ENCODE peak calls at places on chromosomes 6 and 20, in eight cellular contexts. One of them, this sample, is unnamed. For H3K9me2, the result is how much of the 10 kb centered on the place peaks cover.

GRCh38 chr6:40535105-40535783 is 51.9 kb downstream of the LRFN2 start:
- DNase-seq in GM23338: no peak
- DNase-seq in OCI-LY7: no peak
- DNase-seq in PC-3: no peak
- DNase-seq in SK-N-SH: no peak
- DNase-seq in hepatocyte: no peak
- DNase-seq in GM23248: no peak
- DNase-seq in HCT116: no peak
- DNase-seq in this sample: peak

GRCh38 chr20:23663180-23663579 is 25.4 kb upstream of the CST3 start:
- DNase-seq in PC-3: no peak
- DNase-seq in HCT116: no peak
- DNase-seq in OCI-LY7: no peak
- DNase-seq in SK-N-SH: no peak
- DNase-seq in GM23338: no peak
- DNase-seq in hepatocyte: no peak
- DNase-seq in GM23248: no peak
- DNase-seq in this sample: no peak

GRCh38 chr6:87241304-87241703 is 81.1 kb upstream of the SMIM8 start:
- DNase-seq in hepatocyte: no peak
- DNase-seq in OCI-LY7: no peak
- DNase-seq in GM23338: peak
- DNase-seq in PC-3: no peak
- DNase-seq in HCT116: no peak
- DNase-seq in SK-N-SH: no peak
- DNase-seq in GM23248: peak
- DNase-seq in this sample: no peak

GRCh38 chr6:75201901-75202672 is 3.8 kb downstream of the COL12A1 start:
- DNase-seq in hepatocyte: peak
- DNase-seq in OCI-LY7: no peak
- DNase-seq in GM23338: peak
- DNase-seq in GM23248: peak
- DNase-seq in PC-3: no peak
- DNase-seq in HCT116: no peak
- DNase-seq in SK-N-SH: peak
- DNase-seq in this sample: no peak

GRCh38 chr6:121645100-121645745 is 209.8 kb downstream of the GJA1 start:
- DNase-seq in hepatocyte: no peak
- DNase-seq in HCT116: no peak
- DNase-seq in SK-N-SH: no peak
- DNase-seq in OCI-LY7: no peak
- DNase-seq in GM23338: no peak
- DNase-seq in GM23248: peak
- DNase-seq in PC-3: no peak
- DNase-seq in this sample: no peak

GRCh38 chr6:2763345-2763841 is 1.8 kb upstream of the WRNIP1 start:
- DNase-seq in GM23338: no peak
- DNase-seq in hepatocyte: no peak
- DNase-seq in GM23248: no peak
- DNase-seq in SK-N-SH: no peak
- DNase-seq in PC-3: no peak
- DNase-seq in HCT116: no peak
- DNase-seq in OCI-LY7: no peak
- DNase-seq in this sample: no peak

GRCh38 chr20:21026951-21027350 is 79.2 kb downstream of the LINC00237 start:
- DNase-seq in HCT116: no peak
- DNase-seq in OCI-LY7: no peak
- DNase-seq in SK-N-SH: no peak
- DNase-seq in hepatocyte: no peak
- DNase-seq in PC-3: peak
- DNase-seq in GM23338: no peak
- DNase-seq in GM23248: no peak
- DNase-seq in this sample: no peak

GRCh38 chr6:87066449-87067288 is 28.2 kb downstream of the CGA start:
- DNase-seq in hepatocyte: peak
- DNase-seq in HCT116: peak
- DNase-seq in SK-N-SH: peak
- DNase-seq in PC-3: peak
- DNase-seq in OCI-LY7: peak
- DNase-seq in GM23248: peak
- DNase-seq in GM23338: peak
- DNase-seq in this sample: peak

GRCh38 chr6:163249651-163250101 is 164.8 kb upstream of the QKI start:
- DNase-seq in HCT116: no peak
- DNase-seq in hepatocyte: no peak
- DNase-seq in OCI-LY7: no peak
- DNase-seq in GM23338: no peak
- DNase-seq in GM23248: peak
- DNase-seq in SK-N-SH: no peak
- DNase-seq in PC-3: peak
- DNase-seq in this sample: no peak

GRCh38 chr20:8153281-8153908 is 21.3 kb downstream of the PLCB1 start:
- DNase-seq in GM23248: no peak
- DNase-seq in GM23338: no peak
- DNase-seq in OCI-LY7: no peak
- DNase-seq in SK-N-SH: no peak
- DNase-seq in PC-3: peak
- DNase-seq in hepatocyte: no peak
- DNase-seq in HCT116: no peak
- DNase-seq in this sample: peak

GRCh38 chr6:10520468-10520867 is 683 bp upstream of the GCNT2 start:
- DNase-seq in hepatocyte: peak
- DNase-seq in SK-N-SH: no peak
- DNase-seq in HCT116: no peak
- DNase-seq in GM23248: no peak
- DNase-seq in GM23338: peak
- DNase-seq in PC-3: peak
- DNase-seq in OCI-LY7: no peak
- DNase-seq in this sample: no peak

GRCh38 chr20:6038256-6038655 is 15.6 kb downstream of the LRRN4 start:
- DNase-seq in PC-3: no peak
- DNase-seq in GM23248: no peak
- DNase-seq in OCI-LY7: no peak
- DNase-seq in HCT116: no peak
- DNase-seq in GM23338: no peak
- DNase-seq in hepatocyte: no peak
- DNase-seq in SK-N-SH: no peak
- DNase-seq in this sample: no peak

GRCh38 chr6:132190097-132190814 is 211.0 kb downstream of the MOXD1 start:
- DNase-seq in GM23248: peak
- DNase-seq in hepatocyte: no peak
- DNase-seq in SK-N-SH: no peak
- DNase-seq in HCT116: peak
- DNase-seq in OCI-LY7: no peak
- DNase-seq in PC-3: peak
- DNase-seq in GM23338: no peak
- DNase-seq in this sample: peak

GRCh38 chr6:13992417-13993055 is 67.8 kb downstream of the RNF182 start:
- DNase-seq in PC-3: peak
- DNase-seq in HCT116: peak
- DNase-seq in hepatocyte: no peak
- DNase-seq in GM23338: no peak
- DNase-seq in GM23248: peak
- DNase-seq in OCI-LY7: no peak
- DNase-seq in SK-N-SH: no peak
- DNase-seq in this sample: no peak

GRCh38 chr6:134719850-134720249 is 230.1 kb downstream of the ALDH8A1 start:
- DNase-seq in OCI-LY7: no peak
- DNase-seq in SK-N-SH: peak
- DNase-seq in HCT116: no peak
- DNase-seq in PC-3: no peak
- DNase-seq in GM23248: no peak
- DNase-seq in hepatocyte: no peak
- DNase-seq in GM23338: no peak
- DNase-seq in this sample: no peak

GRCh38 chr6:11391934-11392777 is 145.4 kb upstream of the TMEM170B start:
- DNase-seq in GM23338: no peak
- DNase-seq in hepatocyte: no peak
- DNase-seq in OCI-LY7: no peak
- DNase-seq in GM23248: no peak
- DNase-seq in HCT116: no peak
- DNase-seq in PC-3: no peak
- DNase-seq in SK-N-SH: no peak
- DNase-seq in this sample: no peak

GRCh38 chr6:33197431-33198048 is 2.9 kb downstream of the RXRB start:
- DNase-seq in OCI-LY7: peak
- DNase-seq in PC-3: peak
- DNase-seq in GM23338: peak
- DNase-seq in GM23248: peak
- DNase-seq in SK-N-SH: peak
- DNase-seq in hepatocyte: peak
- DNase-seq in HCT116: peak
- DNase-seq in this sample: peak

GRCh38 chr6:137927777-137928218 is 60.7 kb downstream of the TNFAIP3 start:
- DNase-seq in PC-3: no peak
- DNase-seq in GM23338: no peak
- DNase-seq in SK-N-SH: no peak
- DNase-seq in HCT116: no peak
- DNase-seq in GM23248: no peak
- DNase-seq in OCI-LY7: peak
- DNase-seq in hepatocyte: no peak
- DNase-seq in this sample: peak

GRCh38 chr20:52402514-52402913 is 210.9 kb upstream of the ZFP64 start:
- DNase-seq in SK-N-SH: no peak
- DNase-seq in PC-3: no peak
- DNase-seq in GM23248: peak
- DNase-seq in hepatocyte: no peak
- DNase-seq in GM23338: no peak
- DNase-seq in HCT116: no peak
- DNase-seq in OCI-LY7: no peak
- DNase-seq in this sample: no peak

GRCh38 chr20:51412333-51412761 is 130.2 kb downstream of the NFATC2 start:
- DNase-seq in hepatocyte: peak
- DNase-seq in PC-3: no peak
- DNase-seq in GM23248: peak
- DNase-seq in OCI-LY7: no peak
- DNase-seq in HCT116: no peak
- DNase-seq in SK-N-SH: peak
- DNase-seq in GM23338: no peak
- DNase-seq in this sample: no peak

GRCh38 chr20:13313201-13313600 is 92.1 kb downstream of the ISM1 start:
- DNase-seq in HCT116: no peak
- DNase-seq in GM23338: no peak
- DNase-seq in GM23248: no peak
- DNase-seq in OCI-LY7: no peak
- DNase-seq in PC-3: no peak
- DNase-seq in hepatocyte: no peak
- DNase-seq in SK-N-SH: no peak
- DNase-seq in this sample: no peak

DNA sequence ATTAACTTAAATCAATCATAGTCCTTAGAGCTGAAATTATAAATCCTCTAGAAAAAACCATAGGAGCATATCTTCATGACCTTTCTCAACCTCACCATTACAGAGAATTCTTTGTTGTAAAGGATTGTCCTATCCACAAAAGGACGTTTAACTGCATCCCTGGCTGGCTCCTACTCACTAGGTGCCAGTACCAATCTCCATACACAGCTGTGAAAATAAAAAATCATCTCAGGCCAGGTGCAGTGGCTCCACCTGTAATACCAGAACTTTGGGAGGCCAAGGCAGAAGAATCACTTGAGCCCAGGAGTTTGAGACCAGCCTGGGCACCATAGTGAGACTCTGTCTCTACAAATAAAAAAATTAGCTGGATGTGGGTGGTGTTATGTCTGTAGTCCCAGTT is 89.9 kb downstream of the PDSS2 start:
- DNase-seq in hepatocyte: no peak
- DNase-seq in PC-3: no peak
- DNase-seq in GM23248: no peak
- DNase-seq in OCI-LY7: no peak
- DNase-seq in SK-N-SH: no peak
- DNase-seq in HCT116: no peak
- DNase-seq in GM23338: no peak
- DNase-seq in this sample: no peak
- H3K9me2 ChIP-seq in hepatocyte: under half
- H3K9me2 ChIP-seq in PC-3: under half
- H3K9me2 ChIP-seq in GM23248: under half
- H3K9me2 ChIP-seq in OCI-LY7: under half
- H3K9me2 ChIP-seq in SK-N-SH: under half
- H3K9me2 ChIP-seq in HCT116: under half
- H3K9me2 ChIP-seq in GM23338: under half
- H3K9me2 ChIP-seq in this sample: under half

GRCh38 chr6:156883497-156884252 is 106.5 kb downstream of the ARID1B start:
- DNase-seq in SK-N-SH: no peak
- DNase-seq in OCI-LY7: peak
- DNase-seq in GM23248: peak
- DNase-seq in PC-3: no peak
- DNase-seq in GM23338: peak
- DNase-seq in HCT116: no peak
- DNase-seq in hepatocyte: peak
- DNase-seq in this sample: peak
- TF ChIP-seq EZH2phosphoT487 in SK-N-SH: no peak
- TF ChIP-seq EZH2phosphoT487 in OCI-LY7: no peak
- TF ChIP-seq EZH2phosphoT487 in GM23248: no peak
- TF ChIP-seq EZH2phosphoT487 in PC-3: no peak
- TF ChIP-seq EZH2phosphoT487 in GM23338: no peak
- TF ChIP-seq EZH2phosphoT487 in HCT116: no peak
- TF ChIP-seq EZH2phosphoT487 in hepatocyte: no peak
- TF ChIP-seq EZH2phosphoT487 in this sample: no peak

GRCh38 chr6:36825452-36825851 is 13.8 kb downstream of the CPNE5 start:
- DNase-seq in hepatocyte: no peak
- DNase-seq in HCT116: no peak
- DNase-seq in PC-3: no peak
- DNase-seq in SK-N-SH: peak
- DNase-seq in OCI-LY7: no peak
- DNase-seq in GM23248: no peak
- DNase-seq in GM23338: no peak
- DNase-seq in this sample: no peak
- H3K9me2 ChIP-seq in hepatocyte: under half
- H3K9me2 ChIP-seq in HCT116: under half
- H3K9me2 ChIP-seq in PC-3: under half
- H3K9me2 ChIP-seq in SK-N-SH: under half
- H3K9me2 ChIP-seq in OCI-LY7: under half
- H3K9me2 ChIP-seq in GM23248: under half
- H3K9me2 ChIP-seq in GM23338: under half
- H3K9me2 ChIP-seq in this sample: under half

GRCh38 chr6:112030965-112031660 is 22.8 kb upstream of the CCN6 start:
- DNase-seq in GM23248: peak
- DNase-seq in OCI-LY7: no peak
- DNase-seq in hepatocyte: no peak
- DNase-seq in SK-N-SH: no peak
- DNase-seq in PC-3: no peak
- DNase-seq in GM23338: no peak
- DNase-seq in HCT116: no peak
- DNase-seq in this sample: no peak

GRCh38 chr6:112026933-112027332 is 27.0 kb upstream of the CCN6 start:
- DNase-seq in GM23338: no peak
- DNase-seq in GM23248: no peak
- DNase-seq in PC-3: no peak
- DNase-seq in OCI-LY7: no peak
- DNase-seq in hepatocyte: no peak
- DNase-seq in SK-N-SH: no peak
- DNase-seq in HCT116: no peak
- DNase-seq in this sample: no peak

GRCh38 chr6:112027942-112028674 is 25.8 kb upstream of the CCN6 start:
- DNase-seq in PC-3: no peak
- DNase-seq in GM23248: no peak
- DNase-seq in OCI-LY7: peak
- DNase-seq in hepatocyte: no peak
- DNase-seq in HCT116: no peak
- DNase-seq in GM23338: no peak
- DNase-seq in SK-N-SH: no peak
- DNase-seq in this sample: peak

GRCh38 chr6:112030206-112030932 is 23.5 kb upstream of the CCN6 start:
- DNase-seq in GM23248: no peak
- DNase-seq in hepatocyte: no peak
- DNase-seq in PC-3: no peak
- DNase-seq in OCI-LY7: no peak
- DNase-seq in GM23338: no peak
- DNase-seq in SK-N-SH: no peak
- DNase-seq in HCT116: no peak
- DNase-seq in this sample: no peak

GRCh38 chr6:112029045-112029822 is 24.7 kb upstream of the CCN6 start:
- DNase-seq in PC-3: peak
- DNase-seq in OCI-LY7: peak
- DNase-seq in HCT116: peak
- DNase-seq in SK-N-SH: peak
- DNase-seq in hepatocyte: peak
- DNase-seq in GM23248: peak
- DNase-seq in GM23338: peak
- DNase-seq in this sample: peak
- TF ChIP-seq EZH2phosphoT487 in PC-3: no peak
- TF ChIP-seq EZH2phosphoT487 in OCI-LY7: no peak
- TF ChIP-seq EZH2phosphoT487 in HCT116: no peak
- TF ChIP-seq EZH2phosphoT487 in SK-N-SH: no peak
- TF ChIP-seq EZH2phosphoT487 in hepatocyte: no peak
- TF ChIP-seq EZH2phosphoT487 in GM23248: no peak
- TF ChIP-seq EZH2phosphoT487 in GM23338: no peak
- TF ChIP-seq EZH2phosphoT487 in this sample: no peak

This sample was measured in MM.1S.